ENCODE peak calls at places on chromosomes 11 and 22, in seven cellular contexts. One of them, this sample, is unnamed.

GRCh38 chr11:70205049-70205725 is 2.1 kb downstream of the FADD start:
- DNase-seq in adrenal gland: no peak
- DNase-seq in esophagus squamous epithelium: no peak
- DNase-seq in ovary: no peak
- DNase-seq in tibial nerve: no peak
- DNase-seq in IMR-90: peak; percentile 26
- DNase-seq in heart left ventricle: no peak
- DNase-seq in this sample: no peak

GRCh38 chr11:3221408-3222002 is 2.9 kb upstream of the MRGPRG start:
- DNase-seq in adrenal gland: no peak
- DNase-seq in heart left ventricle: no peak
- DNase-seq in esophagus squamous epithelium: no peak
- DNase-seq in IMR-90: no peak
- DNase-seq in tibial nerve: no peak
- DNase-seq in ovary: no peak
- DNase-seq in this sample: no peak

GRCh38 chr11:12526789-12527188 is 147.4 kb upstream of the TEAD1 start:
- DNase-seq in esophagus squamous epithelium: no peak
- DNase-seq in heart left ventricle: no peak
- DNase-seq in ovary: no peak
- DNase-seq in IMR-90: peak; percentile 82
- DNase-seq in tibial nerve: no peak
- DNase-seq in adrenal gland: peak; percentile 60
- DNase-seq in this sample: peak; percentile 47

GRCh38 chr11:131808466-131808865 is 438.1 kb downstream of the NTM start:
- DNase-seq in heart left ventricle: no peak
- DNase-seq in adrenal gland: no peak
- DNase-seq in IMR-90: no peak
- DNase-seq in esophagus squamous epithelium: no peak
- DNase-seq in tibial nerve: no peak
- DNase-seq in ovary: no peak
- DNase-seq in this sample: no peak

GRCh38 chr11:134139873-134140331 is 71.0 kb downstream of the JAM3 start:
- DNase-seq in heart left ventricle: no peak
- DNase-seq in IMR-90: peak; percentile 83
- DNase-seq in adrenal gland: peak; percentile 76
- DNase-seq in esophagus squamous epithelium: no peak
- DNase-seq in tibial nerve: peak; percentile 87
- DNase-seq in ovary: peak; percentile 84
- DNase-seq in this sample: peak; percentile 37

GRCh38 chr22:27462190-27462589 is 339.4 kb downstream of the MN1 start:
- DNase-seq in esophagus squamous epithelium: no peak
- DNase-seq in ovary: no peak
- DNase-seq in heart left ventricle: no peak
- DNase-seq in adrenal gland: no peak
- DNase-seq in tibial nerve: no peak
- DNase-seq in IMR-90: no peak
- DNase-seq in this sample: no peak

GRCh38 chr22:50576070-50576469 is 2.2 kb downstream of the CPT1B start:
- DNase-seq in adrenal gland: no peak
- DNase-seq in tibial nerve: no peak
- DNase-seq in heart left ventricle: no peak
- DNase-seq in esophagus squamous epithelium: no peak
- DNase-seq in ovary: no peak
- DNase-seq in IMR-90: peak; percentile 44
- DNase-seq in this sample: no peak

GRCh38 chr22:20562607-20563463 is 55.4 kb downstream of the MED15 start:
- DNase-seq in ovary: no peak
- DNase-seq in esophagus squamous epithelium: no peak
- DNase-seq in adrenal gland: peak; percentile 4
- DNase-seq in heart left ventricle: no peak
- DNase-seq in tibial nerve: no peak
- DNase-seq in IMR-90: no peak
- DNase-seq in this sample: no peak

GRCh38 chr11:8098361-8098760 is 17.4 kb downstream of the TUB start:
- DNase-seq in IMR-90: peak; percentile 77
- DNase-seq in ovary: no peak
- DNase-seq in adrenal gland: no peak
- DNase-seq in esophagus squamous epithelium: no peak
- DNase-seq in heart left ventricle: no peak
- DNase-seq in tibial nerve: no peak
- DNase-seq in this sample: no peak

GRCh38 chr11:68300076-68300830 is 12.1 kb upstream of the LRP5 start:
- DNase-seq in esophagus squamous epithelium: no peak
- DNase-seq in heart left ventricle: no peak
- DNase-seq in adrenal gland: no peak
- DNase-seq in IMR-90: no peak
- DNase-seq in ovary: no peak
- DNase-seq in tibial nerve: no peak
- DNase-seq in this sample: no peak

GRCh38 chr22:30874431-30875370 is 93.9 kb downstream of the MORC2 start:
- DNase-seq in ovary: no peak
- DNase-seq in tibial nerve: no peak
- DNase-seq in IMR-90: no peak
- DNase-seq in esophagus squamous epithelium: no peak
- DNase-seq in adrenal gland: no peak
- DNase-seq in heart left ventricle: peak; percentile 41
- DNase-seq in this sample: no peak

GRCh38 chr11:117606807-117607206 is 190.2 kb downstream of the DSCAML1 start:
- DNase-seq in heart left ventricle: no peak
- DNase-seq in tibial nerve: no peak
- DNase-seq in adrenal gland: no peak
- DNase-seq in esophagus squamous epithelium: no peak
- DNase-seq in IMR-90: no peak
- DNase-seq in ovary: no peak
- DNase-seq in this sample: no peak

GRCh38 chr11:78289547-78290292 is 101.0 kb downstream of the USP35 start:
- DNase-seq in esophagus squamous epithelium: no peak
- DNase-seq in tibial nerve: no peak
- DNase-seq in adrenal gland: no peak
- DNase-seq in IMR-90: no peak
- DNase-seq in heart left ventricle: no peak
- DNase-seq in ovary: no peak
- DNase-seq in this sample: no peak
- TF ChIP-seq POLR2A in esophagus squamous epithelium: no peak
- TF ChIP-seq POLR2A in tibial nerve: no peak
- TF ChIP-seq POLR2A in adrenal gland: no peak
- TF ChIP-seq POLR2A in IMR-90: no peak
- TF ChIP-seq POLR2A in heart left ventricle: no peak
- TF ChIP-seq POLR2A in ovary: no peak
- TF ChIP-seq POLR2A in this sample: no peak

GRCh38 chr11:64764753-64765152 is 5.0 kb upstream of the PYGM start:
- DNase-seq in heart left ventricle: no peak
- DNase-seq in ovary: peak; percentile 16
- DNase-seq in esophagus squamous epithelium: no peak
- DNase-seq in IMR-90: no peak
- DNase-seq in tibial nerve: no peak
- DNase-seq in adrenal gland: no peak
- DNase-seq in this sample: no peak

GRCh38 chr11:64763804-64764611 is 4.2 kb upstream of the PYGM start:
- DNase-seq in heart left ventricle: no peak
- DNase-seq in adrenal gland: no peak
- DNase-seq in tibial nerve: no peak
- DNase-seq in esophagus squamous epithelium: no peak
- DNase-seq in IMR-90: no peak
- DNase-seq in ovary: peak; percentile 20
- DNase-seq in this sample: no peak

GRCh38 chr11:64760759-64761417 is 1.1 kb upstream of the PYGM start:
- DNase-seq in IMR-90: no peak
- DNase-seq in tibial nerve: no peak
- DNase-seq in ovary: peak; percentile 13
- DNase-seq in adrenal gland: no peak
- DNase-seq in esophagus squamous epithelium: no peak
- DNase-seq in heart left ventricle: no peak
- DNase-seq in this sample: no peak

GRCh38 chr11:64762916-64763803 is 3.4 kb upstream of the PYGM start:
- DNase-seq in heart left ventricle: no peak
- DNase-seq in ovary: peak; percentile 25
- DNase-seq in adrenal gland: peak; percentile 69
- DNase-seq in esophagus squamous epithelium: no peak
- DNase-seq in IMR-90: peak; percentile 79
- DNase-seq in tibial nerve: no peak
- DNase-seq in this sample: no peak

GRCh38 chr11:64762277-64762915 is 2.6 kb upstream of the PYGM start:
- DNase-seq in adrenal gland: no peak
- DNase-seq in IMR-90: no peak
- DNase-seq in tibial nerve: no peak
- DNase-seq in ovary: peak; percentile 12
- DNase-seq in esophagus squamous epithelium: no peak
- DNase-seq in heart left ventricle: no peak
- DNase-seq in this sample: no peak
- TF ChIP-seq POLR2A in adrenal gland: no peak
- TF ChIP-seq POLR2A in IMR-90: no peak
- TF ChIP-seq POLR2A in tibial nerve: no peak
- TF ChIP-seq POLR2A in ovary: no peak
- TF ChIP-seq POLR2A in esophagus squamous epithelium: no peak
- TF ChIP-seq POLR2A in heart left ventricle: no peak
- TF ChIP-seq POLR2A in this sample: no peak

GRCh38 chr11:14445542-14446530 is 53.8 kb downstream of the COPB1 start:
- DNase-seq in heart left ventricle: no peak
- DNase-seq in tibial nerve: no peak
- DNase-seq in esophagus squamous epithelium: no peak
- DNase-seq in ovary: no peak
- DNase-seq in IMR-90: peak; percentile 52
- DNase-seq in adrenal gland: no peak
- DNase-seq in this sample: no peak
- TF ChIP-seq POLR2A in heart left ventricle: no peak
- TF ChIP-seq POLR2A in tibial nerve: no peak
- TF ChIP-seq POLR2A in esophagus squamous epithelium: no peak
- TF ChIP-seq POLR2A in ovary: no peak
- TF ChIP-seq POLR2A in IMR-90: no peak
- TF ChIP-seq POLR2A in adrenal gland: no peak
- TF ChIP-seq POLR2A in this sample: no peak

DNA sequence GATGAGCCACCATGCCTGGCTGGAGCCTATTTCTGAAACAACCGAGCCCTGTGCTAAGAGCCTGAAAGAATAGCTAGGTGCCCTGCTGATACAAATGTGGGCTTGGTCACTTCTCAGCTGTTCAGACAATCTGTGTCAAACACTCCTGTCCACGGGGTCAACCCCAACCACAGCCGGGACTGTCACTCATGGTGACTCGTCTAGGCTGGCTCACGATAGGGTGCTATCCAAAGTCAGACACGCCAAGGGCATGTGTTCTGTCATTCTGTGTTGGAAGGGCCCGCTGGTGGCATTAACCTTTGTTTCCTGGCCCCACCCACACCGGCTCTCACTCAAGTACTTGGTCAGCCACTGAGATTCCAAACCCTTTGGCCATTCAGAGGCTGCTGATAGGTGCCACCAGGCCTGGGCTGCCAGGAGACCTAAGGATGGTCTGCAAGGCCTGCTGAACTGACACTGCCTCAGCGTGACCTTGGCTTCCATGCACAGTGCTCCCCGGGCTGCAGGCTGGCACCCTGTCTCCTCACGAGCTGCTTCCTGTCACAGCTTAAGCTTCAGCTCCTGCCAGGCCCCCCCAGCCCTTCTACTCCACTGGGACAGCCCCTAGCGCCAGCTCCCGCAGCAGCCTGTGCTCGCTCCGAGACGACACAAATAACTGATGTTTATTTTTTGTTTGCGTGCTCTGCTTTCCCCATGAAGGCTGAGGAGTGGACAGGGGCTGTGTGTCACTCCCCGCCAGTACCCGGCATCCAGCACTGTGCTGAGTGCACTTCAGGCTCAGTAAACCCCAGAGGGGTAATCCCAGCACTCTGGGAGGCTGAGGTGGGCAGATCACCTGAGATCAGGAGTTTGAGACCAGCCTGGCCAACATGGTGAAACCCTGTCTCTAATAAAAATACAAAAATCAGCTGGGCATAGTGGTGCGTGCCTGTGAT is 14.3 kb upstream of the CDC42BPG start:
- DNase-seq in tibial nerve: no peak
- DNase-seq in esophagus squamous epithelium: no peak
- DNase-seq in adrenal gland: peak; percentile 89
- DNase-seq in ovary: no peak
- DNase-seq in heart left ventricle: no peak
- DNase-seq in IMR-90: no peak
- DNase-seq in this sample: no peak
- TF ChIP-seq POLR2A in tibial nerve: no peak
- TF ChIP-seq POLR2A in esophagus squamous epithelium: no peak
- TF ChIP-seq POLR2A in adrenal gland: no peak
- TF ChIP-seq POLR2A in ovary: no peak
- TF ChIP-seq POLR2A in heart left ventricle: no peak
- TF ChIP-seq POLR2A in IMR-90: no peak
- TF ChIP-seq POLR2A in this sample: no peak

DNA sequence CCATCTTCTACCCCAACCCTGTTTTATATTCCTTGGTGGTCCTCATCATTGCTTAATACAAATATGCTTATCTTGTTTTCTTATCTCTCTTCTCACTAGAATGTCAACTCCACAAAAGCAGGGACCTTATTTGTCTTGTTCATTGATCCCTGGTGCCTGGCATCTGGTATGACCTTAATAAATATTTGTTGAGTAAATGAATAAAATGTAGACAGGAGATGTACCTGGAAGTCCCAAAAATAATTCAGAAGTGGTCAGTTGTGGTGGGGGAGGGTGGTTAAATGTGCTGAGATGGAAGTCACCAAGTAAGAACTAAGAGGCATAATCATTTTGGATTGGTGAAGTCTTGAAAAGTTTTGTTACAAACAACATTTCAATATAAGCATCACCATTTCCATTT is 214.8 kb upstream of the MPPED2 start:
- DNase-seq in esophagus squamous epithelium: no peak
- DNase-seq in heart left ventricle: no peak
- DNase-seq in tibial nerve: no peak
- DNase-seq in IMR-90: no peak
- DNase-seq in ovary: no peak
- DNase-seq in adrenal gland: no peak
- DNase-seq in this sample: no peak
- TF ChIP-seq POLR2A in esophagus squamous epithelium: no peak
- TF ChIP-seq POLR2A in heart left ventricle: no peak
- TF ChIP-seq POLR2A in tibial nerve: no peak
- TF ChIP-seq POLR2A in IMR-90: no peak
- TF ChIP-seq POLR2A in ovary: no peak
- TF ChIP-seq POLR2A in adrenal gland: no peak
- TF ChIP-seq POLR2A in this sample: no peak

GRCh38 chr22:37953437-37954179 is at the start of the genes C22orf23 and POLR2F:
- DNase-seq in ovary: peak; percentile 95
- DNase-seq in IMR-90: peak; percentile 92
- DNase-seq in heart left ventricle: peak; percentile 99
- DNase-seq in esophagus squamous epithelium: peak; percentile 58
- DNase-seq in adrenal gland: peak; percentile 96
- DNase-seq in tibial nerve: peak; percentile 92
- DNase-seq in this sample: peak; percentile 87
- TF ChIP-seq POLR2A in ovary: peak; percentile 52
- TF ChIP-seq POLR2A in IMR-90: peak; percentile 72
- TF ChIP-seq POLR2A in heart left ventricle: peak; percentile 85
- TF ChIP-seq POLR2A in esophagus squamous epithelium: no peak
- TF ChIP-seq POLR2A in adrenal gland: peak; percentile 38
- TF ChIP-seq POLR2A in tibial nerve: peak; percentile 61
- TF ChIP-seq POLR2A in this sample: peak; percentile 75